ENCODE peak calls at places on chromosomes 3 and 15, in six cellular contexts. E, R, X, V, I and B are unnamed samples.

GRCh38 chr3:122680381-122681293 is at the start of gene PARP14:
- DNase-seq in E (peak), R (peak), X (peak), V (peak), I (peak), B (peak)

GRCh38 chr15:68224546-68225250 is 4.8 kb downstream of the CLN6 start:
- DNase-seq in E (no peak), R (no peak), X (no peak), V (peak), I (no peak), B (no peak)

GRCh38 chr3:50696276-50696675 is 21.5 kb downstream of the DOCK3 start:
- DNase-seq in E (no peak), R (no peak), X (no peak), V (no peak), I (no peak), B (no peak)

GRCh38 chr3:161031134-161031533 is 74.0 kb downstream of the B3GALNT1 start:
- DNase-seq in E (no peak), R (no peak), X (no peak), V (no peak), I (no peak), B (no peak)

GRCh38 chr3:9750556-9751411 is 1.0 kb downstream of the OGG1 start:
- DNase-seq in E (no peak), R (no peak), X (no peak), V (no peak), I (no peak), B (no peak)

GRCh38 chr3:122921791-122922651 is 105.5 kb downstream of the SEMA5B start:
- DNase-seq in E (no peak), R (no peak), X (no peak), V (no peak), I (no peak), B (no peak)

GRCh38 chr15:57685316-57685715 is 21.2 kb upstream of the POLR2M start:
- DNase-seq in E (no peak), R (no peak), X (no peak), V (no peak), I (no peak), B (no peak)

GRCh38 chr3:58101499-58102370 is 93.5 kb downstream of the FLNB start:
- DNase-seq in E (no peak), R (no peak), X (no peak), V (no peak), I (no peak), B (no peak)

GRCh38 chr15:41620536-41621199 is 39.5 kb upstream of the MGA start:
- DNase-seq in E (no peak), R (no peak), X (no peak), V (no peak), I (no peak), B (no peak)

GRCh38 chr3:128215800-128216495 is 62.7 kb downstream of the EEFSEC start:
- DNase-seq in E (no peak), R (no peak), X (no peak), V (no peak), I (no peak), B (no peak)

GRCh38 chr3:27528798-27529197 is 44.6 kb upstream of the SLC4A7 start:
- DNase-seq in E (no peak), R (no peak), X (no peak), V (no peak), I (no peak), B (no peak)

GRCh38 chr3:102163039-102163817 is 271.6 kb upstream of the ZPLD1 start:
- DNase-seq in E (no peak), R (no peak), X (peak), V (peak), I (no peak), B (no peak)

GRCh38 chr3:98984024-98984423 is 82.5 kb upstream of the DCBLD2 start:
- DNase-seq in E (no peak), R (no peak), X (no peak), V (no peak), I (no peak), B (no peak)

GRCh38 chr3:187997946-187998561 is 155.9 kb upstream of the LPP start:
- DNase-seq in E (no peak), R (no peak), X (no peak), V (no peak), I (no peak), B (no peak)

GRCh38 chr3:69120879-69121464 is 1.4 kb downstream of the LMOD3 start:
- DNase-seq in E (peak), R (peak), X (no peak), V (no peak), I (peak), B (no peak)

GRCh38 chr3:137770066-137770805 is 6.1 kb downstream of the SOX14 start:
- DNase-seq in E (no peak), R (no peak), X (no peak), V (no peak), I (no peak), B (no peak)

GRCh38 chr3:167728176-167728575 is 6.5 kb downstream of the PDCD10 start:
- DNase-seq in E (no peak), R (no peak), X (no peak), V (no peak), I (no peak), B (no peak)

GRCh38 chr3:105747056-105747455 is 121.8 kb downstream of the CBLB start:
- DNase-seq in E (no peak), R (no peak), X (no peak), V (no peak), I (no peak), B (no peak)

GRCh38 chr15:81049835-81050234 is 49.1 kb downstream of the TLNRD1 start:
- DNase-seq in E (no peak), R (no peak), X (no peak), V (no peak), I (no peak), B (no peak)

GRCh38 chr3:4856564-4856963 is 122.7 kb upstream of the BHLHE40 start:
- DNase-seq in E (no peak), R (no peak), X (no peak), V (no peak), I (no peak), B (no peak)

GRCh38 chr3:14016900-14017475 is 107.7 kb downstream of the CHCHD4 start:
- DNase-seq in E (no peak), R (no peak), X (no peak), V (no peak), I (no peak), B (no peak)

GRCh38 chr3:112751564-112751963 is 95.1 kb downstream of the CD200R1L start:
- DNase-seq in E (no peak), R (no peak), X (no peak), V (no peak), I (no peak), B (no peak)

GRCh38 chr3:49238274-49239127 is 38.5 kb downstream of the C3orf62 start:
- DNase-seq in E (no peak), R (no peak), X (no peak), V (no peak), I (no peak), B (no peak)

GRCh38 chr15:83379574-83379973 is 67.6 kb upstream of the SH3GL3 start:
- DNase-seq in E (no peak), R (no peak), X (no peak), V (no peak), I (no peak), B (no peak)

GRCh38 chr3:103052236-103052830 is 617.5 kb downstream of the ZPLD1 start:
- DNase-seq in E (no peak), R (no peak), X (peak), V (no peak), I (no peak), B (no peak)

GRCh38 chr15:47824185-47824584 is 106.9 kb downstream of the SEMA6D start:
- DNase-seq in E (no peak), R (no peak), X (no peak), V (no peak), I (no peak), B (no peak)

GRCh38 chr3:131503328-131503650 is 518 bp upstream of the MRPL3 start:
- DNase-seq in E (no peak), R (no peak), X (no peak), V (no peak), I (no peak), B (no peak)

GRCh38 chr3:165339753-165340152 is 143.6 kb upstream of the SLITRK3 start:
- DNase-seq in E (no peak), R (no peak), X (no peak), V (no peak), I (no peak), B (no peak)

GRCh38 chr3:126202281-126203079 is 22.1 kb upstream of the ALDH1L1 start:
- DNase-seq in E (no peak), R (no peak), X (no peak), V (no peak), I (no peak), B (no peak)

GRCh38 chr3:51845129-51845528 is 16.3 kb upstream of the IQCF2 start:
- DNase-seq in E (no peak), R (no peak), X (no peak), V (no peak), I (no peak), B (no peak)